ENCODE peak calls at places on chromosomes 1 and 21, in four cellular contexts. S is A549, E is K562, X is GM12878. L is an unnamed sample.
A peak's percentile ranks its signal among the peaks of the same experiment; 100 is the strongest.

GRCh38 chr1:27099904-27100796 is 54.8 kb downstream of the SLC9A1 start:
- DNase-seq in X (no peak), E (peak; percentile 69), S (no peak), L (no peak)

GRCh38 chr1:46549697-46550681 is 1.5 kb downstream of the KNCN start:
- DNase-seq in S (peak; percentile 40), X (no peak), E (peak; percentile 38), L (peak; percentile 24)

GRCh38 chr1:226475112-226475511 is 67.2 kb upstream of the PARP1 start:
- DNase-seq in E (no peak), X (no peak), S (no peak), L (no peak)

GRCh38 chr1:154874465-154874864 is 4.4 kb upstream of the KCNN3 start:
- DNase-seq in E (no peak), X (no peak), S (no peak), L (no peak)

GRCh38 chr1:247680171-247680570 is 632 bp upstream of the OR13G1 start:
- DNase-seq in X (no peak), S (no peak), E (no peak), L (no peak)

GRCh38 chr21:36004441-36004840 is 55.9 kb downstream of the SETD4 start:
- DNase-seq in E (no peak), S (no peak), X (peak; percentile 7), L (no peak)

GRCh38 chr1:173099166-173099565 is 48.4 kb upstream of the TNFSF18 start:
- DNase-seq in E (no peak), X (no peak), S (peak; percentile 10), L (no peak)

GRCh38 chr1:8373547-8374270 is 55.8 kb downstream of the SLC45A1 start:
- DNase-seq in X (no peak), S (no peak), E (no peak), L (no peak)

GRCh38 chr1:67280696-67281095 is 27.0 kb upstream of the IL12RB2 start:
- DNase-seq in X (no peak), S (no peak), E (no peak), L (no peak)

GRCh38 chr1:22184892-22185612 is 42.2 kb upstream of the WNT4 start:
- DNase-seq in E (no peak), X (no peak), S (peak; percentile 16), L (peak; percentile 10)

GRCh38 chr1:15932612-15933011 is 43.3 kb downstream of the ZBTB17 start:
- DNase-seq in X (no peak), S (no peak), E (no peak), L (no peak)

GRCh38 chr1:90504509-90504908 is 212.6 kb downstream of the BARHL2 start:
- DNase-seq in E (no peak), S (no peak), X (no peak), L (no peak)

GRCh38 chr1:157774412-157774811 is 2.5 kb downstream of the FCRL2 start:
- DNase-seq in S (no peak), E (no peak), X (no peak), L (no peak)

GRCh38 chr1:218394989-218395388 is 49.9 kb downstream of the TGFB2 start:
- DNase-seq in X (no peak), E (no peak), S (no peak), L (no peak)
- TF ChIP-seq HDAC2 in X (no peak), E (no peak), S (no peak), L (no peak)

GRCh38 chr1:214328770-214329455 is 48.0 kb downstream of the SMYD2 start:
- DNase-seq in X (peak; percentile 26), E (peak; percentile 83), S (peak; percentile 74), L (peak; percentile 65)
- TF ChIP-seq CHD4 in X (no peak), E (no peak), S (no peak), L (no peak)

GRCh38 chr1:113930499-113931161 is 1.5 kb downstream of the HIPK1 start:
- DNase-seq in E (peak; percentile 79), S (peak; percentile 27), X (no peak), L (peak; percentile 20)
- TF ChIP-seq HDAC2 in E (peak; percentile 11), S (no peak), X (no peak), L (no peak)

GRCh38 chr1:211420389-211420788 is 71.6 kb downstream of the RD3 start:
- DNase-seq in E (peak; percentile 28), X (no peak), S (no peak), L (no peak)
- TF ChIP-seq CHD4 in E (no peak), X (no peak), S (no peak), L (no peak)

GRCh38 chr1:20265243-20265642 is 25.4 kb upstream of the VWA5B1 start:
- DNase-seq in X (no peak), E (no peak), S (no peak), L (no peak)
- TF ChIP-seq HDAC2 in X (no peak), E (no peak), S (no peak), L (no peak)

DNA sequence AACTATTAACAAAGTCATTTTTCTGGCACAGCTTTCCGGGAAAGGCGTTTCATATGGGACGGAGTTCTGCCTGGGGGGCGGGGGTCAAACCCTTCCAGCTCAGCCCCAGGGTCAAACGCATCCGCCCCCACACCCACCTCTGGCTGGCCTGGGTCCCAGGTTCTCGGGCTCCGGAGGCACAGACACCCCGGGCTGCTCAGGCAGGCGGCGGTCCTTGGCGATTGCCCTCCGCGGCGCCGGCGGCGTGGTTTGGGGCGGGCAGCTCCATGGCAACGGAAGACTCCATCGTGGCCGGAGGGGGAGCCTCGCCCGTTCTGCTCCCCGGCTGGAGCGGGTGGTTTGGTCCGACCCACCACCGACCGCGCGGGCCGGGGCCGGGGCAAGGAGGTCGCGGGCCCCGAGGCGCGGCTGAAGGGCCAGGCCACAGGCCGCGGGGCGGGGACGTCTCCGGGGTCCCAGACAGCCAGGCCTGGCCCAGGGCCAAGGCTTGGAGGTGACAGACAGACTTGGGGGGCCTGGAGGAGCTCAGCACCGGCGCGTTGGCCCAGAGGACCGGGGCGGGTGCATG is at the start of gene CFAP74:
- DNase-seq in X (no peak), S (no peak), E (peak; percentile 69), L (peak; percentile 34)
- TF ChIP-seq CHD4 in X (no peak), S (no peak), E (no peak), L (no peak)

GRCh38 chr21:39673736-39674135 is 61.0 kb downstream of the B3GALT5 start:
- DNase-seq in E (no peak), X (no peak), S (no peak), L (no peak)

GRCh38 chr21:39674794-39675193 is 62.1 kb downstream of the B3GALT5 start:
- DNase-seq in X (no peak), E (no peak), S (no peak), L (no peak)

GRCh38 chr21:39673163-39673562 is 60.4 kb downstream of the B3GALT5 start:
- DNase-seq in X (no peak), S (no peak), E (no peak), L (no peak)

GRCh38 chr21:39675595-39675994 is 62.9 kb downstream of the B3GALT5 start:
- DNase-seq in X (no peak), E (no peak), S (no peak), L (no peak)

DNA sequence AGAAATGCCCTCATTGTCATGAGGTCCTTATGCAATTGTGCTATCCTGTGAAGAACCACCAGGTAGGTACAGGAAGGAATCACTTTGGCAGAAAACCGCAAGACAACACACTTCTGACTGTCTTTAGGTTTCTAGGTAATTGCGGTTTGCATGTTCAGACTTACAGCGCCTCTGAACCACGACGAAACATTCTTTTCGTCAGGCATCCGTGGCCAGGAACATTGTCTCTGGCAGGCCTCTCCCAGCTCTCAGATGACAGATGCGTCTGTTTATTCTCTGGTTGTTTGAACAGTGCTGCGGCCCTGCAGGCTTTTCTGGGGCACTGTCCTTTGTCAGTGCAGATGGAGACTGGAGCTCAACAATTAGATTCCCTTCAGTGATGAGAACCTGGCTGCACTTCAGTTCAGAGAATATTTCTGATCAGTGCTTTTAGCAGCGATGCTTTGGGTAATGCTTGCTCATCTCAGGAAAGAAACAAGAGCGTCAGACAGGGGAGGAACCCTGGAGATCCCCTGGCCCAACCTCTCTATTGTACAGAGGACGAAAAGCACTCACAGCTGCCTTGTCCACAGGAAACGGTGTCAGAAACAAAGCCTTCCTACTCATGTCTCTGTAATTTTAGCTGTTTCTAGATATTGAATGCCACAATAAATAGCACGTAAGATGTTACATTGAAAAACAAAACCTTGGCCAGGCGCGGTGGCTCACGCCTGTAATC is 63.5 kb downstream of the B3GALT5 start:
- DNase-seq in X (peak; percentile 51), S (peak; percentile 45), E (no peak), L (peak; percentile 17)
- TF ChIP-seq HDAC2 in X (no peak), S (no peak), E (no peak), L (no peak)